ENCODE peak calls at places on chromosomes 4 and X, in six cellular contexts. One of them, this sample, is unnamed.

GRCh38 chr4:54099287-54099958 is 540 bp upstream of the GSX2 start:
- DNase-seq in EH: no peak
- DNase-seq in smooth muscle cell of the brain vasculature: no peak
- DNase-seq in memory B cell: no peak
- DNase-seq in posterior vena cava: no peak
- DNase-seq in Ammon's horn: no peak
- DNase-seq in this sample: no peak

GRCh38 chrX:17174671-17175070 is 200.3 kb upstream of the NHS start:
- DNase-seq in EH: no peak
- DNase-seq in smooth muscle cell of the brain vasculature: no peak
- DNase-seq in memory B cell: no peak
- DNase-seq in posterior vena cava: peak
- DNase-seq in Ammon's horn: peak
- DNase-seq in this sample: no peak

GRCh38 chrX:50769389-50770063 is 44.5 kb downstream of the SHROOM4 start:
- DNase-seq in EH: no peak
- DNase-seq in smooth muscle cell of the brain vasculature: no peak
- DNase-seq in memory B cell: no peak
- DNase-seq in posterior vena cava: no peak
- DNase-seq in Ammon's horn: peak
- DNase-seq in this sample: no peak

GRCh38 chr4:183721207-183722081 is 62.4 kb downstream of the TRAPPC11 start:
- DNase-seq in EH: peak
- DNase-seq in smooth muscle cell of the brain vasculature: no peak
- DNase-seq in memory B cell: no peak
- DNase-seq in posterior vena cava: peak
- DNase-seq in Ammon's horn: no peak
- DNase-seq in this sample: peak

GRCh38 chr4:58301384-58301783 is 1191.2 kb upstream of the IGFBP7 start:
- DNase-seq in EH: no peak
- DNase-seq in smooth muscle cell of the brain vasculature: no peak
- DNase-seq in memory B cell: no peak
- DNase-seq in posterior vena cava: no peak
- DNase-seq in Ammon's horn: no peak
- DNase-seq in this sample: no peak

GRCh38 chrX:103730147-103730546 is 19.4 kb downstream of the TMEM31 start:
- DNase-seq in EH: peak
- DNase-seq in smooth muscle cell of the brain vasculature: no peak
- DNase-seq in memory B cell: no peak
- DNase-seq in posterior vena cava: no peak
- DNase-seq in Ammon's horn: no peak
- DNase-seq in this sample: no peak

GRCh38 chr4:66182651-66183050 is 512.4 kb upstream of the EPHA5 start:
- DNase-seq in EH: peak
- DNase-seq in smooth muscle cell of the brain vasculature: no peak
- DNase-seq in memory B cell: no peak
- DNase-seq in posterior vena cava: no peak
- DNase-seq in Ammon's horn: no peak
- DNase-seq in this sample: no peak

GRCh38 chrX:25925956-25926355 is 212.2 kb upstream of the MAGEB18 start:
- DNase-seq in EH: no peak
- DNase-seq in smooth muscle cell of the brain vasculature: no peak
- DNase-seq in memory B cell: no peak
- DNase-seq in posterior vena cava: no peak
- DNase-seq in Ammon's horn: no peak
- DNase-seq in this sample: no peak

GRCh38 chr4:24780936-24781538 is 14.3 kb upstream of the SOD3 start:
- DNase-seq in EH: no peak
- DNase-seq in smooth muscle cell of the brain vasculature: no peak
- DNase-seq in memory B cell: no peak
- DNase-seq in posterior vena cava: no peak
- DNase-seq in Ammon's horn: no peak
- DNase-seq in this sample: no peak

GRCh38 chr4:123672987-123673386 is 276.4 kb downstream of the SPRY1 start:
- DNase-seq in EH: peak
- DNase-seq in smooth muscle cell of the brain vasculature: no peak
- DNase-seq in memory B cell: no peak
- DNase-seq in posterior vena cava: no peak
- DNase-seq in Ammon's horn: no peak
- DNase-seq in this sample: no peak

GRCh38 chr4:77931452-77932135 is 69.0 kb downstream of the MRPL1 start:
- DNase-seq in EH: peak
- DNase-seq in smooth muscle cell of the brain vasculature: no peak
- DNase-seq in memory B cell: no peak
- DNase-seq in posterior vena cava: no peak
- DNase-seq in Ammon's horn: no peak
- DNase-seq in this sample: no peak

GRCh38 chr4:141486375-141486997 is 149.9 kb upstream of the IL15 start:
- DNase-seq in EH: peak
- DNase-seq in smooth muscle cell of the brain vasculature: peak
- DNase-seq in memory B cell: no peak
- DNase-seq in posterior vena cava: no peak
- DNase-seq in Ammon's horn: no peak
- DNase-seq in this sample: no peak

GRCh38 chr4:185839204-185839712 is 27.3 kb upstream of the SORBS2 start:
- DNase-seq in EH: peak
- DNase-seq in smooth muscle cell of the brain vasculature: peak
- DNase-seq in memory B cell: no peak
- DNase-seq in posterior vena cava: no peak
- DNase-seq in Ammon's horn: no peak
- DNase-seq in this sample: no peak

GRCh38 chr4:150265806-150266205 is 187.6 kb downstream of the DCLK2 start:
- DNase-seq in EH: no peak
- DNase-seq in smooth muscle cell of the brain vasculature: no peak
- DNase-seq in memory B cell: no peak
- DNase-seq in posterior vena cava: no peak
- DNase-seq in Ammon's horn: no peak
- DNase-seq in this sample: no peak

GRCh38 chr4:88478247-88478646 is 21.3 kb downstream of the HERC5 start:
- DNase-seq in EH: no peak
- DNase-seq in smooth muscle cell of the brain vasculature: no peak
- DNase-seq in memory B cell: no peak
- DNase-seq in posterior vena cava: no peak
- DNase-seq in Ammon's horn: no peak
- DNase-seq in this sample: no peak